ENCODE peak calls at places on chromosome 10, in seven cellular contexts. R is psoas muscle, H is adrenal gland, D is A673, O is body of pancreas, I is esophagus squamous epithelium, X is Panc1. L is an unnamed sample.

GRCh38 chr10:99425204-99425603 is 5.2 kb downstream of the GOT1 start:
- DNase-seq in R (no peak), H (no peak), D (no peak), O (no peak), I (no peak), X (no peak), L (no peak)

GRCh38 chr10:30893208-30893607 is 138.5 kb downstream of the ZNF438 start:
- DNase-seq in R (no peak), H (no peak), D (no peak), O (no peak), I (no peak), X (no peak), L (no peak)

GRCh38 chr10:123848564-123849457 is 42.8 kb downstream of the CPXM2 start:
- DNase-seq in R (no peak), H (no peak), D (peak; percentile 2), O (no peak), I (no peak), X (no peak), L (no peak)

GRCh38 chr10:14093735-14094484 is 236.8 kb downstream of the FRMD4A start:
- DNase-seq in R (no peak), H (no peak), D (peak; percentile 25), O (no peak), I (no peak), X (peak; percentile 15), L (no peak)

GRCh38 chr10:3995302-3996210 is 210.5 kb upstream of the KLF6 start:
- DNase-seq in R (no peak), H (no peak), D (no peak), O (no peak), I (no peak), X (no peak), L (no peak)

GRCh38 chr10:4176500-4177281 is 391.7 kb upstream of the KLF6 start:
- DNase-seq in R (no peak), H (no peak), D (no peak), O (no peak), I (no peak), X (no peak), L (no peak)

GRCh38 chr10:58477122-58477521 is 35.5 kb upstream of the BICC1 start:
- DNase-seq in R (peak; percentile 47), H (no peak), D (peak; percentile 25), O (no peak), I (no peak), X (no peak), L (no peak)

GRCh38 chr10:123266981-123267380 is 112.8 kb downstream of the BUB3 start:
- DNase-seq in R (no peak), H (no peak), D (no peak), O (no peak), I (no peak), X (no peak), L (no peak)

GRCh38 chr10:92757066-92757716 is 67.4 kb downstream of the HHEX start:
- DNase-seq in R (peak; percentile 88), H (peak; percentile 79), D (peak; percentile 56), O (peak; percentile 57), I (peak; percentile 43), X (no peak), L (no peak)

GRCh38 chr10:103199498-103199897 is 6.4 kb upstream of the NT5C2 start:
- DNase-seq in R (no peak), H (no peak), D (no peak), O (no peak), I (no peak), X (no peak), L (no peak)

GRCh38 chr10:29642996-29643395 is 8.2 kb upstream of the SVIL start:
- DNase-seq in R (no peak), H (peak; percentile 64), D (no peak), O (no peak), I (no peak), X (no peak), L (no peak)

GRCh38 chr10:133415752-133416151 is 8.7 kb downstream of the SPRN start:
- DNase-seq in R (no peak), H (no peak), D (no peak), O (no peak), I (no peak), X (no peak), L (no peak)

GRCh38 chr10:90175161-90175681 is 473.8 kb downstream of the KIF20B start:
- DNase-seq in R (no peak), H (peak; percentile 8), D (no peak), O (no peak), I (no peak), X (no peak), L (no peak)

GRCh38 chr10:59903871-59904270 is 2.5 kb downstream of the CCDC6 start:
- DNase-seq in R (no peak), H (no peak), D (no peak), O (no peak), I (no peak), X (no peak), L (no peak)

GRCh38 chr10:79346012-79346340 is 1.3 kb upstream of the PPIF start:
- DNase-seq in R (no peak), H (no peak), D (no peak), O (no peak), I (no peak), X (no peak), L (no peak)

GRCh38 chr10:29735628-29736324 is 101.0 kb upstream of the SVIL start:
- DNase-seq in R (peak; percentile 95), H (peak; percentile 81), D (peak; percentile 86), O (peak; percentile 89), I (peak; percentile 26), X (peak; percentile 50), L (peak; percentile 75)

GRCh38 chr10:114917927-114918672 is 19.9 kb upstream of the TRUB1 start:
- DNase-seq in R (no peak), H (no peak), D (no peak), O (no peak), I (no peak), X (no peak), L (no peak)

GRCh38 chr10:102113261-102113955 is 6.8 kb downstream of the LDB1 start:
- DNase-seq in R (no peak), H (no peak), D (no peak), O (no peak), I (no peak), X (no peak), L (no peak)

GRCh38 chr10:15313844-15314243 is 57.2 kb downstream of the FAM171A1 start:
- DNase-seq in R (no peak), H (peak; percentile 26), D (no peak), O (no peak), I (no peak), X (no peak), L (no peak)
- H3K4me3 ChIP-seq in R (no peak overlapping the region), H (no peak overlapping the region), D (no peak overlapping the region), O (no peak overlapping the region), I (peak overlapping the region; percentile 30), X (no peak overlapping the region), L (no peak overlapping the region)

DNA sequence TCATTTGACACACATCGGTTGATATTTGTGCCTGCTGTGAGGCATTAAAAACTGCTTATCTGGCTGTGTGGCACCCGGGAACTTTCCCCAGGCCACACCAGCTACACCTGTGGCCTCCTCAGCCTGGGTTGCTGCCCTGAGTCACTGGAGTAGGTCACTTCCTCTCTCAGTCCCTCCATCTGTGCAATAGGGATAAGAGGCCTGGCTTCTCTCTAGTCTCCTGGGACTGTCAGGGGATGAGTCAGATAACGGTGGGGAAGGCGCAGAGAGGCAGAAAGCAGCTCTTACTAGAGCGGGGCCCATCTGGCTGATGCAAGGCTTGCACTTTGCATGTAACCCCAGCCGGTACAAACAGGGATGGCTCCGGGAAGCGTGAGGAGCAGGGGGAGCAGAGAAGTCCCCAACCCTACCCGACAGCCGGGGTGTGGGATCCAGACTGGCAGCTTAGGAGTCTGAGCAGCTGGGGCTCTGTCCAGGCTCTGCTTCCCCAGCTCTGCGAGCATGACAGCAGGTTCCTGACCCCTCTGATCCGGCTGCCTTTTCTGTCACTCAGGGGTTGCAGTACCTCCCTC is 34.0 kb downstream of the DNAJB12 start:
- DNase-seq in R (peak; percentile 85), H (peak; percentile 91), D (peak; percentile 99), O (peak; percentile 83), I (peak; percentile 42), X (peak; percentile 96), L (no peak)
- H3K4me1 ChIP-seq in R (peaks cover 51% of the 10 kb centered on the region), H (peaks cover 50% of the 10 kb centered on the region), D (peaks cover 52% of the 10 kb centered on the region), O (peaks cover 70% of the 10 kb centered on the region), I (peaks cover 100% of the 10 kb centered on the region), X (peaks cover 91% of the 10 kb centered on the region), L (peaks cover 60% of the 10 kb centered on the region)

GRCh38 chr10:97598407-97599271 is 9.1 kb downstream of the C10orf62 start:
- DNase-seq in R (peak; percentile 40), H (no peak), D (no peak), O (no peak), I (no peak), X (no peak), L (no peak)
- H3K27ac ChIP-seq in R (peak overlapping the region; percentile 80), H (no peak overlapping the region), D (no peak overlapping the region), O (no peak overlapping the region), I (no peak overlapping the region), X (no peak overlapping the region), L (no peak overlapping the region)

GRCh38 chr10:6650580-6650979 is 70.5 kb upstream of the PRKCQ start:
- DNase-seq in R (no peak), H (no peak), D (no peak), O (no peak), I (no peak), X (no peak), L (no peak)

GRCh38 chr10:6649107-6649720 is 69.1 kb upstream of the PRKCQ start:
- DNase-seq in R (no peak), H (no peak), D (no peak), O (no peak), I (no peak), X (no peak), L (no peak)

GRCh38 chr10:6649903-6650302 is 69.8 kb upstream of the PRKCQ start:
- DNase-seq in R (no peak), H (no peak), D (no peak), O (no peak), I (no peak), X (no peak), L (no peak)

GRCh38 chr10:6643962-6644361 is 63.9 kb upstream of the PRKCQ start:
- DNase-seq in R (no peak), H (no peak), D (no peak), O (no peak), I (no peak), X (no peak), L (no peak)

GRCh38 chr10:6647811-6648526 is 67.9 kb upstream of the PRKCQ start:
- DNase-seq in R (peak; percentile 45), H (peak; percentile 45), D (peak; percentile 55), O (peak; percentile 52), I (no peak), X (no peak), L (peak; percentile 64)
- H3K4me3 ChIP-seq in R (no peak overlapping the region), H (no peak overlapping the region), D (no peak overlapping the region), O (no peak overlapping the region), I (no peak overlapping the region), X (no peak overlapping the region), L (no peak overlapping the region)

GRCh38 chr10:49080071-49080470 is 35.3 kb downstream of the VSTM4 start:
- DNase-seq in R (no peak), H (peak; percentile 51), D (peak; percentile 10), O (no peak), I (no peak), X (no peak), L (no peak)
- H3K4me1 ChIP-seq in R (peaks cover 15% of the 10 kb centered on the region), H (peaks cover 76% of the 10 kb centered on the region), D (no peaks in the 10 kb centered on the region), O (no peaks in the 10 kb centered on the region), I (peaks cover 53% of the 10 kb centered on the region), X (no peaks in the 10 kb centered on the region), L (no peaks in the 10 kb centered on the region)

GRCh38 chr10:62582098-62582705 is 208.0 kb downstream of the ZNF365 start:
- DNase-seq in R (no peak), H (no peak), D (peak; percentile 74), O (no peak), I (no peak), X (no peak), L (no peak)
- H3K27ac ChIP-seq in R (peak overlapping the region; percentile 52), H (peak overlapping the region; percentile 67), D (peak overlapping the region; percentile 69), O (no peak overlapping the region), I (peak overlapping the region; percentile 66), X (no peak overlapping the region), L (no peak overlapping the region)

L was measured in naive thymus-derived CD4-positive, alpha-beta T cell.